ENCODE peak calls at places on chromosome 2, in five cellular contexts. D is HCT116, P is K562, E is HepG2, Y is SK-N-SH. O is an unnamed sample.
A peak's percentile ranks its signal among the peaks of the same experiment; 100 is the strongest.

GRCh38 chr2:12688156-12688555 is 28.6 kb upstream of the TRIB2 start:
- DNase-seq in E (no peak), D (no peak), P (no peak), Y (no peak), O (no peak)

GRCh38 chr2:181892795-181893435 is 1.4 kb downstream of the ITPRID2 start:
- DNase-seq in D (peak; percentile 38), Y (no peak), P (no peak), E (peak; percentile 69), O (no peak)

GRCh38 chr2:1366546-1367134 is 46.6 kb upstream of the TPO start:
- DNase-seq in P (no peak), D (no peak), E (no peak), Y (peak; percentile 59), O (no peak)

GRCh38 chr2:37553411-37554156 is 117.9 kb downstream of the CDC42EP3 start:
- DNase-seq in D (no peak), Y (peak; percentile 21), E (no peak), P (no peak), O (no peak)

GRCh38 chr2:76895469-76895868 is 626.7 kb downstream of the LRRTM4 start:
- DNase-seq in Y (no peak), D (no peak), P (no peak), E (peak; percentile 82), O (no peak)

GRCh38 chr2:191128172-191128910 is 22.5 kb downstream of the STAT4 start:
- DNase-seq in E (no peak), D (no peak), P (no peak), Y (no peak), O (no peak)

GRCh38 chr2:101011152-101011551 is 9.1 kb downstream of the RPL31 start:
- DNase-seq in D (no peak), P (no peak), Y (no peak), E (no peak), O (no peak)

GRCh38 chr2:224983719-224984388 is 58.4 kb downstream of the DOCK10 start:
- DNase-seq in D (no peak), E (no peak), P (no peak), Y (peak; percentile 57), O (no peak)

GRCh38 chr2:145591109-145591809 is 1071.3 kb upstream of the ZEB2 start:
- DNase-seq in D (no peak), P (no peak), Y (no peak), E (no peak), O (no peak)

GRCh38 chr2:126655500-126656310 is at the start of gene GYPC:
- DNase-seq in E (no peak), P (peak; percentile 88), Y (no peak), D (no peak), O (no peak)

GRCh38 chr2:68172990-68173715 is 15.5 kb downstream of the PNO1 start:
- DNase-seq in P (no peak), E (no peak), Y (no peak), D (no peak), O (no peak)
- TF ChIP-seq ZBTB33 in P (no peak), E (no peak), Y (no peak), D (no peak), O (no peak)

GRCh38 chr2:20584637-20585321 is 66.1 kb downstream of the HS1BP3 start:
- DNase-seq in P (no peak), E (peak; percentile 98), D (peak; percentile 87), Y (no peak), O (no peak)

GRCh38 chr2:20584045-20584636 is 66.8 kb downstream of the HS1BP3 start:
- DNase-seq in Y (no peak), P (no peak), D (peak; percentile 49), E (no peak), O (no peak)

GRCh38 chr2:20585710-20586378 is 65.1 kb downstream of the HS1BP3 start:
- DNase-seq in P (no peak), E (no peak), D (no peak), Y (no peak), O (no peak)

GRCh38 chr2:20585351-20585709 is 65.6 kb downstream of the HS1BP3 start:
- DNase-seq in E (peak; percentile 98), D (no peak), Y (no peak), P (no peak), O (no peak)

GRCh38 chr2:20586379-20586715 is 64.6 kb downstream of the HS1BP3 start:
- DNase-seq in D (no peak), E (no peak), P (no peak), Y (no peak), O (no peak)
- TF ChIP-seq ZBTB33 in D (no peak), E (no peak), P (no peak), Y (no peak), O (no peak)

DNA sequence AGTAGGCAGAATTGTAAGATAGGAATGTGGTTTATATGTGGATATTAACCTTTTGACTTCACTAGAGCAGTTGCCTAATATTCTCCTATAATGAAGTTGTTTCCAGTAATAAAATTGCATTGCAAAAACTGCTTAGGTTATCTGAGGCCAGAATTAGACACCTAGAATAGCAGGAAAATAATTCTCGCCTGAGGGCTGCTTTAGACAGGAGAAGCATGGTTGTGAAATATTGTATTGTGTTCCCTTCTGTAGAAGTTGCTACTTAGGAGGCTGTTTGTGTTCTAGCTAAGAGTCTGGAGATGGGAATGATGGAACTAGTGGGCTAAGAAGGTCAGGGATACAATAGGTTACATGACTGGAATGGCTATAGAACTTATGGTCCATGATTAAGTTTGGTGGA is 146.4 kb downstream of the PLCL1 start:
- DNase-seq in Y (no peak), D (no peak), P (no peak), E (no peak), O (no peak)
- TF ChIP-seq ZBTB33 in Y (no peak), D (no peak), P (no peak), E (no peak), O (no peak)

DNA sequence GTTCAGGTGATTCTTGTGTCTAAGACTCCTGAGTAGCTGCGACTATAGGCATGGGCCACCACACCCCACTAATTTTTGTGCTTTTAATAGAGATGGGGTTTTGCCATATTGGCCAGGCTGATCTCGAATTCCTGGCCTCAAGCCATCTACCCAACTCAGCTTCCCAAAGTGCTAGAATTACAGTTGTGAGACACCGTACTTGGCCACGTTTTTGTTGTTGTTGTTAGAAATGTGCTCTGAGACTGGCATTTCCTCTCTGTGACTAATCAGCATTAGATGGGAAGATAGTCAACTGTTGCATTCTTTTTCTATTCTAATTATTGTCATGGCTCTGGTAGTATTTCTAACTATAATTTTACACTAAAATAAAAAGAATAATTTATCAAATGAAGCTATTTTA is 191.7 kb downstream of the CAMKMT start:
- DNase-seq in P (no peak), Y (no peak), E (no peak), D (no peak), O (no peak)
- TF ChIP-seq ZBTB33 in P (no peak), Y (no peak), E (no peak), D (no peak), O (no peak)

O was measured in GM12878.